ENCODE peak calls at places on chromosome 4, in six cellular contexts. One of them, this sample, is unnamed.
A peak's percentile ranks its signal among the peaks of the same experiment; 100 is the strongest.

GRCh38 chr4:121574618-121575017 is 122.2 kb downstream of the ANXA5 start:
- DNase-seq in hepatocyte: no peak
- DNase-seq in psoas muscle: no peak
- DNase-seq in heart left ventricle: no peak
- DNase-seq in cardiac muscle cell: no peak
- DNase-seq in tibial artery: no peak
- DNase-seq in this sample: no peak

GRCh38 chr4:151770154-151770553 is 9.3 kb upstream of the GATB start:
- DNase-seq in hepatocyte: no peak
- DNase-seq in psoas muscle: no peak
- DNase-seq in heart left ventricle: no peak
- DNase-seq in cardiac muscle cell: no peak
- DNase-seq in tibial artery: no peak
- DNase-seq in this sample: no peak

GRCh38 chr4:118034061-118034785 is at the start of gene NDST3:
- DNase-seq in hepatocyte: peak; percentile 79
- DNase-seq in psoas muscle: peak; percentile 32
- DNase-seq in heart left ventricle: peak; percentile 46
- DNase-seq in cardiac muscle cell: peak; percentile 55
- DNase-seq in tibial artery: peak; percentile 26
- DNase-seq in this sample: no peak

GRCh38 chr4:51932261-51932660 is 87.9 kb downstream of the LRRC66 start:
- DNase-seq in hepatocyte: no peak
- DNase-seq in psoas muscle: no peak
- DNase-seq in heart left ventricle: no peak
- DNase-seq in cardiac muscle cell: peak; percentile 58
- DNase-seq in tibial artery: peak; percentile 46
- DNase-seq in this sample: no peak

GRCh38 chr4:66943117-66943516 is 602.2 kb downstream of the CENPC start:
- DNase-seq in hepatocyte: no peak
- DNase-seq in psoas muscle: no peak
- DNase-seq in heart left ventricle: no peak
- DNase-seq in cardiac muscle cell: no peak
- DNase-seq in tibial artery: no peak
- DNase-seq in this sample: no peak

GRCh38 chr4:113328514-113328913 is 279.1 kb downstream of the ANK2 start:
- DNase-seq in hepatocyte: peak; percentile 7
- DNase-seq in psoas muscle: no peak
- DNase-seq in heart left ventricle: no peak
- DNase-seq in cardiac muscle cell: peak; percentile 16
- DNase-seq in tibial artery: no peak
- DNase-seq in this sample: no peak

GRCh38 chr4:8410641-8411271 is 29.8 kb downstream of the ACOX3 start:
- DNase-seq in hepatocyte: peak; percentile 80
- DNase-seq in psoas muscle: peak; percentile 78
- DNase-seq in heart left ventricle: peak; percentile 78
- DNase-seq in cardiac muscle cell: peak; percentile 70
- DNase-seq in tibial artery: peak; percentile 52
- DNase-seq in this sample: no peak

GRCh38 chr4:87707279-87707918 is 57.3 kb downstream of the DMP1 start:
- DNase-seq in hepatocyte: no peak
- DNase-seq in psoas muscle: no peak
- DNase-seq in heart left ventricle: no peak
- DNase-seq in cardiac muscle cell: peak; percentile 26
- DNase-seq in tibial artery: no peak
- DNase-seq in this sample: no peak

GRCh38 chr4:8832130-8832930 is 39.3 kb downstream of the HMX1 start:
- DNase-seq in hepatocyte: no peak
- DNase-seq in psoas muscle: peak; percentile 40
- DNase-seq in heart left ventricle: peak; percentile 12
- DNase-seq in cardiac muscle cell: peak; percentile 21
- DNase-seq in tibial artery: no peak
- DNase-seq in this sample: peak; percentile 60

GRCh38 chr4:151864068-151864467 is 103.3 kb upstream of the GATB start:
- DNase-seq in hepatocyte: no peak
- DNase-seq in psoas muscle: no peak
- DNase-seq in heart left ventricle: no peak
- DNase-seq in cardiac muscle cell: no peak
- DNase-seq in tibial artery: no peak
- DNase-seq in this sample: no peak

GRCh38 chr4:113077611-113078010 is 28.2 kb downstream of the ANK2 start:
- DNase-seq in hepatocyte: no peak
- DNase-seq in psoas muscle: no peak
- DNase-seq in heart left ventricle: no peak
- DNase-seq in cardiac muscle cell: no peak
- DNase-seq in tibial artery: no peak
- DNase-seq in this sample: no peak

GRCh38 chr4:168803727-168804126 is 206.3 kb downstream of the CBR4 start:
- DNase-seq in hepatocyte: no peak
- DNase-seq in psoas muscle: no peak
- DNase-seq in heart left ventricle: no peak
- DNase-seq in cardiac muscle cell: peak; percentile 74
- DNase-seq in tibial artery: no peak
- DNase-seq in this sample: no peak

GRCh38 chr4:11424000-11424399 is 4.7 kb downstream of the HS3ST1 start:
- DNase-seq in hepatocyte: peak; percentile 67
- DNase-seq in psoas muscle: no peak
- DNase-seq in heart left ventricle: peak; percentile 58
- DNase-seq in cardiac muscle cell: peak; percentile 75
- DNase-seq in tibial artery: no peak
- DNase-seq in this sample: no peak

GRCh38 chr4:10706236-10706635 is 21.7 kb upstream of the CLNK start:
- DNase-seq in hepatocyte: no peak
- DNase-seq in psoas muscle: no peak
- DNase-seq in heart left ventricle: no peak
- DNase-seq in cardiac muscle cell: no peak
- DNase-seq in tibial artery: no peak
- DNase-seq in this sample: no peak

GRCh38 chr4:175946472-175947116 is 119.0 kb upstream of the WDR17 start:
- DNase-seq in hepatocyte: no peak
- DNase-seq in psoas muscle: no peak
- DNase-seq in heart left ventricle: no peak
- DNase-seq in cardiac muscle cell: peak; percentile 46
- DNase-seq in tibial artery: no peak
- DNase-seq in this sample: no peak

GRCh38 chr4:32884198-32884597 is 2164.0 kb downstream of the PCDH7 start:
- DNase-seq in hepatocyte: no peak
- DNase-seq in psoas muscle: no peak
- DNase-seq in heart left ventricle: no peak
- DNase-seq in cardiac muscle cell: peak; percentile 43
- DNase-seq in tibial artery: no peak
- DNase-seq in this sample: no peak

GRCh38 chr4:82814034-82814433 is 15.4 kb upstream of the SCD5 start:
- DNase-seq in hepatocyte: no peak
- DNase-seq in psoas muscle: no peak
- DNase-seq in heart left ventricle: no peak
- DNase-seq in cardiac muscle cell: no peak
- DNase-seq in tibial artery: no peak
- DNase-seq in this sample: no peak

GRCh38 chr4:152690706-152691651 is 11.2 kb upstream of the TMEM154 start:
- DNase-seq in hepatocyte: no peak
- DNase-seq in psoas muscle: no peak
- DNase-seq in heart left ventricle: no peak
- DNase-seq in cardiac muscle cell: no peak
- DNase-seq in tibial artery: no peak
- DNase-seq in this sample: no peak

GRCh38 chr4:15182600-15183222 is 180.4 kb downstream of the CPEB2 start:
- DNase-seq in hepatocyte: no peak
- DNase-seq in psoas muscle: no peak
- DNase-seq in heart left ventricle: no peak
- DNase-seq in cardiac muscle cell: peak; percentile 68
- DNase-seq in tibial artery: no peak
- DNase-seq in this sample: no peak

GRCh38 chr4:39932776-39933402 is 44.8 kb downstream of the PDS5A start:
- DNase-seq in hepatocyte: no peak
- DNase-seq in psoas muscle: no peak
- DNase-seq in heart left ventricle: no peak
- DNase-seq in cardiac muscle cell: no peak
- DNase-seq in tibial artery: no peak
- DNase-seq in this sample: no peak

GRCh38 chr4:47623916-47624554 is 139.0 kb downstream of the ATP10D start:
- DNase-seq in hepatocyte: no peak
- DNase-seq in psoas muscle: no peak
- DNase-seq in heart left ventricle: no peak
- DNase-seq in cardiac muscle cell: peak; percentile 79
- DNase-seq in tibial artery: no peak
- DNase-seq in this sample: no peak

DNA sequence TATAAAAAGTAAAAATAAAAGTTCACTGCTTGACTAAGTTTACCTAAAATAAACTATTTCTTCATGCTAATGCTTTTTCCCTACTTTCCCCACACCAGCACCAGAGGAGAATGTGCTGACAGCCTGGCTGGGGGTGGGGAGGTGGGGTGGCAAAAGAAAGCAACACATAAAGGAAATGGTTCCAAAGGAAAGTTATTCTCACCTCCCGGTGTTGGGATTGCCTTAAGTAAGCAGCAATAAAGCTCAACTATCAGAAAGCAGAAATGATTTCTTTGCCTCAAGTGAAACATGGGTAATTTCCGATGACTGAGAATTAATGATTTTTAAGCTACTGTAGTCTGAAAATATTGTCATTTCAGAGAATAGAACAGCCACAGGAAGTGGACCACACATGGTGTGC is 84.5 kb upstream of the DKK2 start:
- DNase-seq in hepatocyte: no peak
- DNase-seq in psoas muscle: no peak
- DNase-seq in heart left ventricle: no peak
- DNase-seq in cardiac muscle cell: peak; percentile 17
- DNase-seq in tibial artery: no peak
- DNase-seq in this sample: no peak
- H3K27ac ChIP-seq in hepatocyte: peak overlapping the region; percentile 46
- H3K27ac ChIP-seq in psoas muscle: peak overlapping the region; percentile 7
- H3K27ac ChIP-seq in heart left ventricle: peak overlapping the region; percentile 10
- H3K27ac ChIP-seq in cardiac muscle cell: peak overlapping the region; percentile 90
- H3K27ac ChIP-seq in tibial artery: no peak overlapping the region
- H3K27ac ChIP-seq in this sample: no peak overlapping the region

GRCh38 chr4:56219447-56219846 is 167.8 kb downstream of the AASDH start:
- DNase-seq in hepatocyte: no peak
- DNase-seq in psoas muscle: no peak
- DNase-seq in heart left ventricle: no peak
- DNase-seq in cardiac muscle cell: no peak
- DNase-seq in tibial artery: no peak
- DNase-seq in this sample: no peak

GRCh38 chr4:56217383-56217890 is 169.9 kb downstream of the AASDH start:
- DNase-seq in hepatocyte: peak; percentile 25
- DNase-seq in psoas muscle: no peak
- DNase-seq in heart left ventricle: no peak
- DNase-seq in cardiac muscle cell: no peak
- DNase-seq in tibial artery: no peak
- DNase-seq in this sample: no peak

GRCh38 chr4:56215901-56216300 is 171.4 kb downstream of the AASDH start:
- DNase-seq in hepatocyte: peak; percentile 69
- DNase-seq in psoas muscle: no peak
- DNase-seq in heart left ventricle: no peak
- DNase-seq in cardiac muscle cell: peak; percentile 81
- DNase-seq in tibial artery: no peak
- DNase-seq in this sample: no peak

GRCh38 chr4:56220261-56220660 is 167.0 kb downstream of the AASDH start:
- DNase-seq in hepatocyte: no peak
- DNase-seq in psoas muscle: no peak
- DNase-seq in heart left ventricle: no peak
- DNase-seq in cardiac muscle cell: no peak
- DNase-seq in tibial artery: no peak
- DNase-seq in this sample: no peak

DNA sequence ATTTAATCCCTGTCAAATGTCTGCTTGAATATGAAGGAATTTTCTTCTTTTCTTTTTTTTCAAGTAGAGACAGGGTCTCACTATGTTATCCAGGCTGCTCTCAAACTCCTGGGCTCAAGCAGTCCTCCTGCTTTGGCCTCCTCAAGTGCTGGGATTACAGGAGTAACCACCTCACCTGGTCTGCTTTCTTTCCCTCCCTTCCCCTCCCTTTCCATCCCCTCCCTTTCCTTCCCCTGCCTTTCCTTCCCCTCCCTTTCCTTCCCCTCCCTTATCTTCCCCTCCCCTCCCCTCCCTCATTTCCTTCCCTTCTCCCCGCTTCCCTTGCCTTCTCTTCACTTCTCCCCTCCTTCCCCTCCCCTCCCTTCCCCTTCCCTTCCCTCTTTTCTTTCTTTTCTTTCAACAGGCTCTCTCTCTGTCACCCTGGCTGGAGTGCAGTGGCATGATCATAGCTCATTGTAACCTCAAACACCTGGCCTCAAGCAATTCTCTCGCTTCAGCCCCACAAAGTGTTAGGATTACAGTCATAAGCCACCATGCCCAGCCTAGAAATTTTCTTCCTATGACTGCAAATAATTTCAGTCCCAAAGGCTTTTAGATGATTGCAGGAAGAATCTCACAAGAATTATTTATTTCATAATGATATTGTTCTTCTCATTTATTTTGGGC is 168.9 kb downstream of the AASDH start:
- DNase-seq in hepatocyte: no peak
- DNase-seq in psoas muscle: no peak
- DNase-seq in heart left ventricle: no peak
- DNase-seq in cardiac muscle cell: no peak
- DNase-seq in tibial artery: no peak
- DNase-seq in this sample: no peak
- H3K4me3 ChIP-seq in hepatocyte: no peak overlapping the region
- H3K4me3 ChIP-seq in psoas muscle: no peak overlapping the region
- H3K4me3 ChIP-seq in heart left ventricle: no peak overlapping the region
- H3K4me3 ChIP-seq in cardiac muscle cell: no peak overlapping the region
- H3K4me3 ChIP-seq in tibial artery: no peak overlapping the region
- H3K4me3 ChIP-seq in this sample: no peak overlapping the region

GRCh38 chr4:164009435-164009834 is 514.9 kb downstream of the TMA16 start:
- DNase-seq in hepatocyte: no peak
- DNase-seq in psoas muscle: no peak
- DNase-seq in heart left ventricle: no peak
- DNase-seq in cardiac muscle cell: no peak
- DNase-seq in tibial artery: no peak
- DNase-seq in this sample: no peak

GRCh38 chr4:164012396-164013027 is 518.0 kb downstream of the TMA16 start:
- DNase-seq in hepatocyte: peak; percentile 59
- DNase-seq in psoas muscle: no peak
- DNase-seq in heart left ventricle: no peak
- DNase-seq in cardiac muscle cell: no peak
- DNase-seq in tibial artery: no peak
- DNase-seq in this sample: no peak

DNA sequence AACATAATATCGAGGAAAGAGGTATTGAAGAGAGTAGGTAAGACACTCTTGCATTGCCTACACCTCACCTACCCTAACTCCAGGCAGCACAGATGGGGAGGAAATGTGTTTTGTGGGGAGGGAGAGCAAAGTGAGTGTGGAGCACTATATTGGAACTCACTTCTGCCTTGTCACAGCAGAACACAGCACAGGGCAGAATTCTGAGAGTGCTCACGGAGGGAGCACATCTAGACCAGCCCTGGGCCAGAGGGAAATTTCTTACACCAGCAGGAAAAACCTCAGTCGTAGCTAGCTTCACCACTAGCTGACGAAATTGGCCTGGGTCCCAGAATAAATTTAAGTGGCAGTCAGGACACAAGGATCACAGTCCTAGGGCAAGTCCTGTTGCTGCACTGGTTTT is 517.3 kb downstream of the TMA16 start:
- DNase-seq in hepatocyte: no peak
- DNase-seq in psoas muscle: no peak
- DNase-seq in heart left ventricle: no peak
- DNase-seq in cardiac muscle cell: no peak
- DNase-seq in tibial artery: no peak
- DNase-seq in this sample: no peak
- H3K27ac ChIP-seq in hepatocyte: no peak overlapping the region
- H3K27ac ChIP-seq in psoas muscle: no peak overlapping the region
- H3K27ac ChIP-seq in heart left ventricle: no peak overlapping the region
- H3K27ac ChIP-seq in cardiac muscle cell: no peak overlapping the region
- H3K27ac ChIP-seq in tibial artery: no peak overlapping the region
- H3K27ac ChIP-seq in this sample: no peak overlapping the region

GRCh38 chr4:54228563-54229501 is at the start of gene PDGFRA:
- DNase-seq in hepatocyte: peak; percentile 85
- DNase-seq in psoas muscle: peak; percentile 85
- DNase-seq in heart left ventricle: peak; percentile 77
- DNase-seq in cardiac muscle cell: peak; percentile 99
- DNase-seq in tibial artery: peak; percentile 85
- DNase-seq in this sample: no peak
- H3K4me3 ChIP-seq in hepatocyte: peak within 1 kb of the TSS; percentile 94
- H3K4me3 ChIP-seq in psoas muscle: peak within 1 kb of the TSS; percentile 70
- H3K4me3 ChIP-seq in heart left ventricle: peak within 1 kb of the TSS; percentile 80
- H3K4me3 ChIP-seq in cardiac muscle cell: peak within 1 kb of the TSS; percentile 64
- H3K4me3 ChIP-seq in tibial artery: peak within 1 kb of the TSS; percentile 58
- H3K4me3 ChIP-seq in this sample: peak within 1 kb of the TSS; percentile 81

This sample was measured in coronary artery.